ENCODE peak calls at places on chromosome 6, in four cellular contexts. H is K562, W is GM12878, L is HepG2. V is an unnamed sample.
A peak's percentile ranks its signal among the peaks of the same experiment; 100 is the strongest.

GRCh38 chr6:75206338-75207210 is 721 bp upstream of the COL12A1 start:
- DNase-seq in H (no peak), W (no peak), L (no peak), V (no peak)

GRCh38 chr6:38110407-38111025 is 291.0 kb downstream of the ZFAND3 start:
- DNase-seq in H (no peak), W (no peak), L (no peak), V (no peak)

GRCh38 chr6:56820060-56820459 is 134.8 kb upstream of the BEND6 start:
- DNase-seq in H (no peak), W (no peak), L (no peak), V (no peak)

GRCh38 chr6:106178900-106179299 is 92.8 kb downstream of the PRDM1 start:
- DNase-seq in H (no peak), W (no peak), L (no peak), V (no peak)

GRCh38 chr6:132683543-132683942 is 24.6 kb upstream of the TAAR1 start:
- DNase-seq in H (no peak), W (no peak), L (peak; percentile 10), V (no peak)

GRCh38 chr6:110495949-110496348 is 19.5 kb upstream of the SLC22A16 start:
- DNase-seq in H (no peak), W (no peak), L (no peak), V (no peak)

GRCh38 chr6:158060447-158061360 is 79.0 kb downstream of the SYNJ2 start:
- DNase-seq in H (no peak), W (no peak), L (no peak), V (peak; percentile 46)

GRCh38 chr6:38637756-38638155 is 2.0 kb downstream of the BTBD9 start:
- DNase-seq in H (no peak), W (no peak), L (no peak), V (no peak)

GRCh38 chr6:89952696-89953095 is 58.4 kb downstream of the GJA10 start:
- DNase-seq in H (no peak), W (no peak), L (no peak), V (no peak)

GRCh38 chr6:84220809-84221409 is 6.5 kb downstream of the CEP162 start:
- DNase-seq in H (no peak), W (no peak), L (no peak), V (peak; percentile 20)

GRCh38 chr6:6943411-6943810 is 164.3 kb upstream of the RREB1 start:
- DNase-seq in H (no peak), W (no peak), L (no peak), V (no peak)

GRCh38 chr6:20868397-20869185 is 334.3 kb downstream of the CDKAL1 start:
- DNase-seq in H (no peak), W (no peak), L (no peak), V (no peak)

GRCh38 chr6:105740946-105741605 is 338.2 kb upstream of the PREP start:
- DNase-seq in H (peak; percentile 17), W (no peak), L (no peak), V (no peak)

GRCh38 chr6:170532867-170533488 is 20.1 kb downstream of the PSMB1 start:
- DNase-seq in H (no peak), W (no peak), L (no peak), V (no peak)

GRCh38 chr6:35675871-35676459 is 12.8 kb downstream of the FKBP5 start:
- DNase-seq in H (no peak), W (no peak), L (no peak), V (no peak)

DNA sequence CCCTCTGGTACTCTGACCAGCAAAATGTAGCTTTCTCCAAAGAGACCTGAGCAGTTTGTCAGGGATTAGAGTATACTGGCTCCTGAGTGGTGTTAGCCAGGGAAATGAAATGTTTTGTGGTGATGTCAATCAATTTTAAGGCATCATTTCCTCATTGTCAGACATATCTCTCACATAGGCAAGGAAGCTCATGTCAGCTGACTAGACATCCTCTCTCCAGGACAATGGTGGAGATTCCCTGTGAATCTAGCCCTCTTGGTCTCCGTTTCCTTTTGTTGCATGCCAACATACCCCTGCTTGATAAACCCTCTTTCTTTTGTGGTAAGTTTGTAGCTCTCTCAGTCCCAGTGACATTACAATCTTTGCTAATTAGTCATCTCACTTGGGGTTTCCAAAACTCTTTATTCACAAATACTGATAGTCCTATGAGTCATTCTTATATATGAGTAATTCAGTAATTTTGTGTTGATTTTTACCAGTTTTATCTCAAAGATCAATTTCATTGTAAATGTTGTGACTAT is 135.6 kb upstream of the PTPRK start:
- DNase-seq in H (no peak), W (peak; percentile 33), L (no peak), V (peak; percentile 25)
- TF ChIP-seq CHD4 in H (no peak), W (no peak), L (no peak), V (no peak)

GRCh38 chr6:17577059-17577458 is 23.0 kb upstream of the FAM8A1 start:
- DNase-seq in H (no peak), W (no peak), L (no peak), V (no peak)

GRCh38 chr6:17583811-17584210 is 16.3 kb upstream of the FAM8A1 start:
- DNase-seq in H (no peak), W (no peak), L (no peak), V (no peak)

GRCh38 chr6:17584241-17584803 is 15.8 kb upstream of the FAM8A1 start:
- DNase-seq in H (peak; percentile 62), W (no peak), L (peak; percentile 67), V (peak; percentile 47)

GRCh38 chr6:17585766-17586502 is 14.2 kb upstream of the FAM8A1 start:
- DNase-seq in H (no peak), W (no peak), L (peak; percentile 59), V (no peak)

GRCh38 chr6:17580518-17581048 is 19.5 kb upstream of the FAM8A1 start:
- DNase-seq in H (no peak), W (no peak), L (no peak), V (peak; percentile 43)
- TF ChIP-seq CHD4 in H (no peak), W (no peak), L (no peak), V (no peak)

GRCh38 chr6:141158740-141159139 is 974.0 kb upstream of the GJE1 start:
- DNase-seq in H (no peak), W (no peak), L (no peak), V (no peak)

GRCh38 chr6:141153563-141153962 is 979.2 kb upstream of the GJE1 start:
- DNase-seq in H (no peak), W (peak; percentile 15), L (no peak), V (no peak)

GRCh38 chr6:141151710-141152417 is 980.9 kb upstream of the GJE1 start:
- DNase-seq in H (no peak), W (no peak), L (no peak), V (no peak)

GRCh38 chr6:141152951-141153350 is 979.8 kb upstream of the GJE1 start:
- DNase-seq in H (no peak), W (no peak), L (no peak), V (no peak)
- TF ChIP-seq CHD4 in H (no peak), W (no peak), L (no peak), V (no peak)

GRCh38 chr6:137783640-137784198 is 83.3 kb upstream of the TNFAIP3 start:
- DNase-seq in H (no peak), W (no peak), L (no peak), V (no peak)
- TF ChIP-seq CHD4 in H (no peak), W (no peak), L (no peak), V (no peak)

DNA sequence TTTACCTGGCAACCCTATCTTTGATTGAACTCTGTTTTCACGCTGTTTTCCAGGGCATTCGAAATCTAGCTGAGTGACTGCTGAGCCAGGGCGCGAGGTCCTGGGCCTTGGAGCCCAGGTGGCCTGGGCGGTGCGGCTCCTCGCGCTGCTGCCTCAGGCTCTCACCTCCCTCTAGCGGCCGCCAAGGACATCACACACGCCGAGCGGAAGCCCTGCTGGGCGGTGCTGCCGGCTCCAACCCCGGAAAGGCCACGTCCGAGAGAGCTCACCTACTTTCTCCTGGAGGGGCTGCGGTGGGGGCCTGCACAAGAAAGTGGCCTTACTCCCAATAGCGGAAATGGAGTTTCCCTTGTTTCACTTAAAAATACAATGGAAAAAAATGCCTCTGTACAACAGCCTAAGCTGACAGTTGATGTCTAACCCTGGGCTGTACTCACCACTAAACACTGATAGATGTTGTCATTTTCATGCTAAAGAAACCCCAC is 77.7 kb downstream of the ELOVL4 start:
- DNase-seq in H (peak; percentile 85), W (peak; percentile 19), L (peak; percentile 53), V (peak; percentile 52)
- TF ChIP-seq CHD4 in H (no peak), W (no peak), L (no peak), V (no peak)

GRCh38 chr6:14711056-14711703 is 534.7 kb upstream of the JARID2 start:
- DNase-seq in H (peak; percentile 87), W (no peak), L (peak; percentile 28), V (peak; percentile 45)
- TF ChIP-seq CHD4 in H (no peak), W (no peak), L (no peak), V (no peak)

GRCh38 chr6:144219056-144219685 is 66.0 kb upstream of the UTRN start:
- DNase-seq in H (peak; percentile 49), W (peak; percentile 8), L (peak; percentile 54), V (peak; percentile 44)
- TF ChIP-seq CHD4 in H (no peak), W (no peak), L (no peak), V (no peak)